ENCODE peak calls at places on chromosomes 1 and 21, in four cellular contexts. One of them, this sample, is unnamed. For H3K4me1, the result is how much of the 10 kb centered on the place peaks cover.

GRCh38 chr1:161390559-161390858 is 22.8 kb upstream of the CFAP126 start:
- DNase-seq in K562: no peak
- DNase-seq in HepG2: no peak
- DNase-seq in HCT116: no peak
- DNase-seq in this sample: no peak

GRCh38 chr1:53732409-53732808 is 6.6 kb downstream of the GLIS1 start:
- DNase-seq in K562: no peak
- DNase-seq in HCT116: no peak
- DNase-seq in HepG2: no peak
- DNase-seq in this sample: no peak

GRCh38 chr1:235304549-235305451 is 23.2 kb downstream of the ARID4B start:
- DNase-seq in K562: no peak
- DNase-seq in HepG2: no peak
- DNase-seq in HCT116: no peak
- DNase-seq in this sample: no peak

GRCh38 chr21:44450402-44450801 is 4.9 kb upstream of the LRRC3 start:
- DNase-seq in HCT116: no peak
- DNase-seq in K562: no peak
- DNase-seq in HepG2: no peak
- DNase-seq in this sample: no peak

GRCh38 chr1:12708956-12709555 is 6.9 kb upstream of the AADACL3 start:
- DNase-seq in HCT116: no peak
- DNase-seq in HepG2: no peak
- DNase-seq in K562: no peak
- DNase-seq in this sample: no peak

GRCh38 chr21:33813832-33814231 is 101.8 kb downstream of the ATP5PO start:
- DNase-seq in HepG2: no peak
- DNase-seq in K562: no peak
- DNase-seq in HCT116: no peak
- DNase-seq in this sample: no peak

GRCh38 chr1:81073580-81073979 is 727.2 kb upstream of the ADGRL2 start:
- DNase-seq in HepG2: no peak
- DNase-seq in K562: no peak
- DNase-seq in HCT116: no peak
- DNase-seq in this sample: no peak

GRCh38 chr1:10724052-10724494 is 72.4 kb downstream of the CASZ1 start:
- DNase-seq in HepG2: no peak
- DNase-seq in HCT116: peak
- DNase-seq in K562: no peak
- DNase-seq in this sample: peak

GRCh38 chr1:64841330-64842065 is 96.6 kb downstream of the RAVER2 start:
- DNase-seq in HCT116: no peak
- DNase-seq in HepG2: no peak
- DNase-seq in K562: no peak
- DNase-seq in this sample: no peak

GRCh38 chr1:53542551-53542950 is 83.4 kb downstream of the DMRTB1 start:
- DNase-seq in HCT116: no peak
- DNase-seq in HepG2: no peak
- DNase-seq in K562: no peak
- DNase-seq in this sample: no peak

GRCh38 chr1:231040800-231041704 is 998 bp upstream of the FAM89A start:
- DNase-seq in HepG2: no peak
- DNase-seq in K562: no peak
- DNase-seq in HCT116: no peak
- DNase-seq in this sample: no peak

GRCh38 chr21:39483917-39484316 is 32.1 kb downstream of the SH3BGR start:
- DNase-seq in HCT116: no peak
- DNase-seq in K562: no peak
- DNase-seq in HepG2: no peak
- DNase-seq in this sample: no peak

GRCh38 chr1:157965584-157965983 is 27.9 kb upstream of the KIRREL1 start:
- DNase-seq in HCT116: no peak
- DNase-seq in K562: no peak
- DNase-seq in HepG2: no peak
- DNase-seq in this sample: no peak

GRCh38 chr1:216210081-216210480 is 213.2 kb downstream of the USH2A start:
- DNase-seq in K562: no peak
- DNase-seq in HepG2: no peak
- DNase-seq in HCT116: no peak
- DNase-seq in this sample: no peak

GRCh38 chr1:223622132-223622842 is 43.2 kb downstream of the CAPN8 start:
- DNase-seq in HCT116: no peak
- DNase-seq in K562: no peak
- DNase-seq in HepG2: peak
- DNase-seq in this sample: no peak

GRCh38 chr21:38688068-38688467 is 117.7 kb upstream of the ETS2 start:
- DNase-seq in HepG2: no peak
- DNase-seq in HCT116: no peak
- DNase-seq in K562: no peak
- DNase-seq in this sample: no peak

GRCh38 chr21:32415999-32416398 is 3.5 kb downstream of the EVA1C start:
- DNase-seq in K562: no peak
- DNase-seq in HepG2: no peak
- DNase-seq in HCT116: no peak
- DNase-seq in this sample: no peak

GRCh38 chr1:20137604-20138003 is 1.5 kb upstream of the PLA2G2F start:
- DNase-seq in HCT116: no peak
- DNase-seq in K562: no peak
- DNase-seq in HepG2: no peak
- DNase-seq in this sample: no peak

GRCh38 chr1:146051452-146051852 is 29.9 kb upstream of the HJV start:
- DNase-seq in HepG2: no peak
- DNase-seq in K562: no peak
- DNase-seq in HCT116: no peak
- DNase-seq in this sample: no peak

GRCh38 chr1:213162338-213162737 is 111.3 kb downstream of the RPS6KC1 start:
- DNase-seq in K562: no peak
- DNase-seq in HCT116: no peak
- DNase-seq in HepG2: no peak
- DNase-seq in this sample: no peak

GRCh38 chr1:154609398-154610380 is 1.7 kb upstream of the ADAR start:
- DNase-seq in K562: no peak
- DNase-seq in HepG2: no peak
- DNase-seq in HCT116: peak
- DNase-seq in this sample: no peak

GRCh38 chr1:11925938-11926292 is 312 bp downstream of the KIAA2013 start:
- DNase-seq in K562: no peak
- DNase-seq in HepG2: no peak
- DNase-seq in HCT116: no peak
- DNase-seq in this sample: no peak

GRCh38 chr1:172704003-172704402 is 45.1 kb downstream of the FASLG start:
- DNase-seq in K562: no peak
- DNase-seq in HepG2: no peak
- DNase-seq in HCT116: no peak
- DNase-seq in this sample: no peak

GRCh38 chr1:21143752-21144151 is 32.9 kb downstream of the EIF4G3 start:
- DNase-seq in HepG2: no peak
- DNase-seq in HCT116: no peak
- DNase-seq in K562: no peak
- DNase-seq in this sample: no peak

GRCh38 chr1:87127131-87127530 is 201.5 kb upstream of the LMO4 start:
- DNase-seq in HepG2: no peak
- DNase-seq in K562: no peak
- DNase-seq in HCT116: no peak
- DNase-seq in this sample: no peak

GRCh38 chr1:1349256-1350012 is at the start of gene DVL1:
- DNase-seq in HepG2: no peak
- DNase-seq in HCT116: no peak
- DNase-seq in K562: peak
- DNase-seq in this sample: no peak

GRCh38 chr1:1346501-1346890 is 2.7 kb downstream of the DVL1 start:
- DNase-seq in HCT116: no peak
- DNase-seq in HepG2: no peak
- DNase-seq in K562: no peak
- DNase-seq in this sample: no peak

GRCh38 chr1:1348420-1349255 is 580 bp downstream of the DVL1 start:
- DNase-seq in HCT116: no peak
- DNase-seq in HepG2: no peak
- DNase-seq in K562: peak
- DNase-seq in this sample: no peak

GRCh38 chr1:1347026-1347595 is 2.1 kb downstream of the DVL1 start:
- DNase-seq in HCT116: no peak
- DNase-seq in K562: no peak
- DNase-seq in HepG2: no peak
- DNase-seq in this sample: no peak

DNA sequence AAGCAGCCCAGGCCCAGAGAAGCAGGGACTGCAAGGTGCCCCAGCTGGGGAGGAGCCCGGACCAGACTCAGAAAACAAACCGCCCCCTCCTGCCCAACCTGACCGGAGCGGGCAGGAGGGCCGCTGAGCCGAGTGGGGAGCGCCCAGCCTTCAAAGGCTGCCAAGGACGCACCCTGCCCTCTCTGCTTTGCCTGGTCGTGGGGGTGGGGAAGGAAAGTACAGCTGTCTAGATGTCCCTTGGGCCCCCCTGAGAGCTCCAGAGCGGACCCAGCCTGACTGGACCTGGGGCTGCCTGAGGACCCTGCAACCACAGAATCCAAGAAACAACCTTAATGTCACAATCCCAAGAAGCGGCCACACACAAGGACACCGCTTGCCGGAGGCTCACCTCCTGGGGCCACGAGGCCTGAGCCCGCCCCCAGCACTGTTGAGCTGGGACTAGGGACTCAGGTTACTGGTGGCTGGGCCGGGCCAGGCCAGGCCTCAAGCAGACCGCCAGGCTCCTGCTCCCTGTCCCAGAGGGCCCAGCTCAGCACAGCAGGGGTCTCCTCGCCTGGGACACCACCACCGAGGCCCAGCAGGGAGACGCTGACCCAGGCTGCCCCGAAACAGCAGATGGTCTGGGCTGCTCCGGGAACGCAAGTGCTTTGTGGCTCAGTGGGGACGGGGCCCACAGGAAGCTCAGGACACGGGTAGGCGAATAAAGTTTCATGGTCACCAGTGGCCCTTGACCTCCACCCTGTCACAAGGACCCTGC is 1.4 kb downstream of the DVL1 start:
- DNase-seq in K562: peak
- DNase-seq in HepG2: peak
- DNase-seq in HCT116: peak
- DNase-seq in this sample: no peak
- TF ChIP-seq TCF7L2 in K562: no peak
- TF ChIP-seq TCF7L2 in HepG2: no peak
- TF ChIP-seq TCF7L2 in HCT116: peak
- TF ChIP-seq TCF7L2 in this sample: no peak

DNA sequence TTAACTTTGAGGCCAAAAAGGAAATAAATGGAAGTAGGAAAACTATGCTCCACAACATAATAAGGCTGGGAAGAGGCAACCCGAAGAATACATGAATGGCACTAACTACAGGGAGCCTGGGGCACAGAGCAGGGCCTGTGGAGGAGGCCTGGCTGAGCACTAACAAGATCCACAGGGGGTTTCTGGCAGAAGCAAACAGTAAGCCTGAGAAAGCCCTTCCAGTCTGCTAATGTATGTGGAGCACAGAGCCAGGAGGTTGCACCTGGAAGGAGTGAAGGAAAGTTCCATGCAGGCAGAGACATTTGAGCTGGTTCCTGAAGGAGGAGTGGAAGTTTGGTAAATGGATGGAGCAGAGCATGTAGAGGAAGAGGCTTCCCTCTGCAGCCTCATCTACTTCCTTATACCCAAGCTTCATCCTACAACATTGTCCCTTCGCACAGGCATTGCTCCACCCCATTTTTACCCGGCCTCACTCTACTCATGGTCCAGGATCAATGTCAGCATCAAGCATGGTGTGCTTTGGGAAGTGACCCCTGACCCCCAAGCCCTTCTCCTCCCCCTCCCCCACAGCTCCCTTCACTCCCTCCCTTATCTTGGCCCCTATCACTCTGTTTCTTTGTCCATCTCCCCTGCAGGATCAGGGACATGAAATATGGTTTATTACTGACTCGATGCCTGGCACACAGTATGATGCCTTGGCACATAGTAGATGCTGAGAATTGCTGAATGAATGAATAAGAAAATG is 23.3 kb downstream of the SHISA4 start:
- DNase-seq in K562: peak
- DNase-seq in HepG2: no peak
- DNase-seq in HCT116: no peak
- DNase-seq in this sample: no peak
- H3K4me1 ChIP-seq in K562: under half
- H3K4me1 ChIP-seq in HepG2: under half
- H3K4me1 ChIP-seq in HCT116: under half
- H3K4me1 ChIP-seq in this sample: under half

DNA sequence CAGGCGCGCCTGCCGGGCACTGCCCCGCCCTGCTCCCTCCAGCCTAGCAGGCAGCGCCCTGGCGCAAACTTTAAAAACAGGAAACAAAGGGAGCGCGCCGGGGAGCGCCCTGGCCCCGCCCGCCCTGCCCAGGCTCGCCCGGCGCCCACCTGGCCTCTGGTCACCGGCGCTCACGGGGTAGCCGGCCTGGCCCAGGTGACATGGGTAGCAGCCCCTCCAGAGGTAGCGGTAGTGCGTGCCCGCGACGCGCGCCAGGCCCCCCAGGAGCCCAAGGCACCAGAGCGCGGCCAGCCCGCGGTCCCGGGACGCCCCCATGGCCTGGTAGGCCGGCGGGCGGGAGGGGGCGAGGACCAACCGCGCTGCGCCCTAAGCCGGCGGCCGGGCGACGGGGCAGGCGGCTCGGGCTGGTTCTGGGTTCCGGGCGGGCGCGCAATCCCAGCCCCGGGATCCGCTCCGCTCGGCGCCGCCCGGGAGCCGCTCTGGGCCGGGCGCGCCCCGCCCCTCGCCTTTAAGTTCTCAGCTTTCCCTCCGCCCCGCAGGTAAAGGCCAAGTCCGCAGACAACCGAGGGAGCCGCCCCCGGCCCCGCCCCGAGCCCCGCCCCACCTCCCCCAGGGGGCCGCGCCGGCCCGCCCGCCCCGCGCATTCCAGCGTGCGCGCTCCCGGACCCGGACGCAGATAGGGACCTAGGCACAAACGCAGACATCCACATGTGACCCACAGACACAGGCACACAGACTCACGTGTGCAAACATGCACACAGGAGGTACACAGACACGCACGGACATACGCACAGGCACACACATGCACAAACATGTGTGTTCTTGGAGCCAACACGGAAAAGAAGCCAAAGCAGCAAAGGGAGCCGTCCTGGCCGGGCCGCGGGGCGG is 76.7 kb downstream of the ARHGEF16 start:
- DNase-seq in HepG2: peak
- DNase-seq in K562: peak
- DNase-seq in HCT116: peak
- DNase-seq in this sample: no peak
- TF ChIP-seq TCF7L2 in HepG2: no peak
- TF ChIP-seq TCF7L2 in K562: no peak
- TF ChIP-seq TCF7L2 in HCT116: no peak
- TF ChIP-seq TCF7L2 in this sample: no peak

GRCh38 chr1:153543738-153544135 is 1.9 kb downstream of the S100A4 start:
- DNase-seq in K562: no peak
- DNase-seq in HCT116: no peak
- DNase-seq in HepG2: no peak
- DNase-seq in this sample: no peak

GRCh38 chr1:153544453-153545066 is 1.0 kb downstream of the S100A4 start:
- DNase-seq in HepG2: no peak
- DNase-seq in HCT116: no peak
- DNase-seq in K562: no peak
- DNase-seq in this sample: no peak

GRCh38 chr1:153541641-153542569 is 1.2 kb upstream of the S100A5 start:
- DNase-seq in HCT116: no peak
- DNase-seq in K562: no peak
- DNase-seq in HepG2: no peak
- DNase-seq in this sample: no peak

GRCh38 chr1:153545067-153546055 is at the start of gene S100A4:
- DNase-seq in HepG2: peak
- DNase-seq in K562: peak
- DNase-seq in HCT116: peak
- DNase-seq in this sample: peak

GRCh38 chr1:153542956-153543737 is 2.4 kb upstream of the S100A5 start:
- DNase-seq in K562: no peak
- DNase-seq in HCT116: no peak
- DNase-seq in HepG2: no peak
- DNase-seq in this sample: no peak
- H3K4me1 ChIP-seq in K562: half or more
- H3K4me1 ChIP-seq in HCT116: half or more
- H3K4me1 ChIP-seq in HepG2: half or more
- H3K4me1 ChIP-seq in this sample: half or more